ENCODE peak calls at places on chromosomes 3 and 15, in nine cellular contexts. L, Y, Z, F, B, M, K, D and G are unnamed samples.
A peak's percentile ranks its signal among the peaks of the same experiment; 100 is the strongest.

GRCh38 chr3:12663311-12663935 is 494 bp downstream of the RAF1 start:
- DNase-seq in L (peak; percentile 41), Y (peak; percentile 50), Z (peak; percentile 33), F (peak; percentile 51), B (peak; percentile 48), M (peak; percentile 54), K (peak; percentile 51), D (no peak), G (no peak)

GRCh38 chr3:122085666-122086065 is 30.5 kb downstream of the CD86 start:
- DNase-seq in L (no peak), Y (no peak), Z (no peak), F (no peak), B (peak; percentile 61), M (no peak), K (no peak), D (no peak), G (no peak)

GRCh38 chr15:40240619-40241304 is 1.9 kb downstream of the PAK6 start:
- DNase-seq in L (no peak), Y (no peak), Z (no peak), F (no peak), B (no peak), M (no peak), K (no peak), D (no peak), G (no peak)

GRCh38 chr3:17738219-17738618 is 4.2 kb downstream of the TBC1D5 start:
- DNase-seq in L (no peak), Y (no peak), Z (no peak), F (no peak), B (no peak), M (no peak), K (no peak), D (no peak), G (no peak)

GRCh38 chr3:101850327-101851048 is 1.2 kb downstream of the NFKBIZ start:
- DNase-seq in L (peak; percentile 23), Y (no peak), Z (peak; percentile 33), F (no peak), B (no peak), M (no peak), K (peak; percentile 60), D (peak; percentile 88), G (no peak)

GRCh38 chr3:9231006-9231405 is 18.4 kb downstream of the SRGAP3 start:
- DNase-seq in L (no peak), Y (no peak), Z (no peak), F (no peak), B (no peak), M (no peak), K (no peak), D (no peak), G (no peak)

GRCh38 chr15:35740761-35741160 is 194.8 kb upstream of the DPH6 start:
- DNase-seq in L (no peak), Y (no peak), Z (no peak), F (no peak), B (no peak), M (no peak), K (no peak), D (peak; percentile 90), G (no peak)

GRCh38 chr3:78281381-78281780 is 1241.5 kb downstream of the ROBO2 start:
- DNase-seq in L (no peak), Y (no peak), Z (no peak), F (no peak), B (no peak), M (no peak), K (no peak), D (no peak), G (no peak)

GRCh38 chr3:29412117-29412516 is 131.2 kb downstream of the RBMS3 start:
- DNase-seq in L (no peak), Y (no peak), Z (peak; percentile 29), F (no peak), B (no peak), M (no peak), K (no peak), D (no peak), G (no peak)

GRCh38 chr3:43153189-43154083 is 47.6 kb upstream of the POMGNT2 start:
- DNase-seq in L (no peak), Y (peak; percentile 72), Z (no peak), F (peak; percentile 16), B (no peak), M (no peak), K (no peak), D (no peak), G (no peak)

GRCh38 chr3:187186801-187187421 is 10.4 kb upstream of the RTP1 start:
- DNase-seq in L (no peak), Y (peak; percentile 56), Z (no peak), F (no peak), B (no peak), M (no peak), K (no peak), D (peak; percentile 92), G (no peak)

GRCh38 chr3:113743006-113743639 is 2.9 kb downstream of the NAA50 start:
- DNase-seq in L (no peak), Y (no peak), Z (no peak), F (no peak), B (no peak), M (no peak), K (no peak), D (no peak), G (no peak)

GRCh38 chr15:92123848-92124631 is 269.6 kb upstream of the ST8SIA2 start:
- DNase-seq in L (no peak), Y (no peak), Z (no peak), F (peak; percentile 88), B (no peak), M (no peak), K (no peak), D (no peak), G (no peak)

GRCh38 chr15:61337541-61337940 is 108.4 kb upstream of the RORA start:
- DNase-seq in L (no peak), Y (no peak), Z (no peak), F (no peak), B (no peak), M (no peak), K (no peak), D (no peak), G (no peak)

GRCh38 chr15:44735482-44736260 is 657 bp upstream of the TRIM69 start:
- DNase-seq in L (no peak), Y (no peak), Z (no peak), F (peak; percentile 12), B (peak; percentile 74), M (no peak), K (no peak), D (no peak), G (no peak)

GRCh38 chr3:136728918-136729317 is 23.3 kb downstream of the STAG1 start:
- DNase-seq in L (no peak), Y (no peak), Z (no peak), F (peak; percentile 44), B (no peak), M (no peak), K (no peak), D (peak; percentile 74), G (no peak)

GRCh38 chr15:47753591-47753990 is 36.3 kb downstream of the SEMA6D start:
- DNase-seq in L (no peak), Y (no peak), Z (no peak), F (no peak), B (no peak), M (no peak), K (no peak), D (no peak), G (no peak)

GRCh38 chr15:68789921-68790575 is 30.6 kb downstream of the ANP32A start:
- DNase-seq in L (no peak), Y (no peak), Z (no peak), F (peak; percentile 88), B (no peak), M (peak; percentile 41), K (no peak), D (peak; percentile 87), G (no peak)

GRCh38 chr3:100590114-100590839 is 19.1 kb upstream of the ADGRG7 start:
- DNase-seq in L (peak; percentile 29), Y (peak; percentile 49), Z (peak; percentile 64), F (peak; percentile 74), B (no peak), M (peak; percentile 64), K (peak; percentile 28), D (peak; percentile 85), G (peak; percentile 67)

GRCh38 chr3:127342735-127343134 is 54.9 kb upstream of the PRR20G start:
- DNase-seq in L (no peak), Y (peak; percentile 28), Z (no peak), F (peak; percentile 71), B (no peak), M (no peak), K (no peak), D (no peak), G (no peak)
- TF ChIP-seq CTCF in L (no peak), Y (no peak), Z (no peak), F (peak; percentile 80), B (no peak), M (no peak), K (no peak), D (no peak), G (no peak)

GRCh38 chr3:41141431-41142164 is 57.7 kb upstream of the CTNNB1 start:
- DNase-seq in L (no peak), Y (no peak), Z (no peak), F (peak; percentile 10), B (no peak), M (no peak), K (no peak), D (no peak), G (no peak)
- TF ChIP-seq CTCF in L (no peak), Y (no peak), Z (no peak), F (no peak), B (no peak), M (no peak), K (no peak), D (no peak), G (no peak)

GRCh38 chr3:32340039-32340438 is 51.6 kb upstream of the CMTM7 start:
- DNase-seq in L (no peak), Y (no peak), Z (peak; percentile 37), F (peak; percentile 82), B (no peak), M (peak; percentile 33), K (no peak), D (peak; percentile 84), G (peak; percentile 26)
- TF ChIP-seq CTCF in L (peak; percentile 66), Y (peak; percentile 40), Z (peak; percentile 74), F (peak; percentile 91), B (no peak), M (peak; percentile 12), K (peak; percentile 64), D (peak; percentile 83), G (peak; percentile 70)

DNA sequence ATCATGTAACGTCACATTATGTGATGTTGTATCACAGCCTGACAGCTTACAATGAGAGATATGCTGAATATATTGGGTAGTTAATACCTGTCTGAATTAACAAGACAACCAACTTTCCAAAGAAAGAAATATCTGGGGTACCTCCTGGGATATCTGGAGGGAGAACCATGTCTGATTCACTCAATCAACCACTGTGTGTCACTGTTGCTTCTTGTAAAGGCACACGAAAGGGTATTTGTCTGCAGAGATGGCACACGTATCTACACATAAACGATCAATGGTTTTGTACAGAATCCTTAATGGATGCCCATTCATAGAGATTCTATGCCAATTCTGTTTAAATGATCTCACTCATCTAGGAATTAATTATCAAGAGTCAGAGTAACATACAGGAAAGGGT is 252.1 kb upstream of the TMCO5A start:
- DNase-seq in L (no peak), Y (no peak), Z (no peak), F (peak; percentile 63), B (no peak), M (no peak), K (no peak), D (peak; percentile 62), G (no peak)
- TF ChIP-seq CTCF in L (no peak), Y (no peak), Z (peak; percentile 6), F (peak; percentile 73), B (no peak), M (no peak), K (no peak), D (peak; percentile 53), G (peak; percentile 36)